ENCODE peak calls at places on chromosomes 16 and 17, in four cellular contexts. Y, O, J and R are unnamed samples.

GRCh38 chr17:72079700-72080099 is 41.1 kb upstream of the SOX9 start:
- DNase-seq in J (no peak), O (no peak), Y (no peak), R (no peak)

GRCh38 chr16:81767987-81768592 is 11.0 kb upstream of the PLCG2 start:
- DNase-seq in J (no peak), Y (peak; percentile 33), O (peak; percentile 93), R (no peak)

GRCh38 chr17:72361892-72362291 is 241.1 kb downstream of the SOX9 start:
- DNase-seq in Y (no peak), J (no peak), O (no peak), R (no peak)

GRCh38 chr16:22937169-22937568 is 123.2 kb downstream of the HS3ST2 start:
- DNase-seq in J (no peak), Y (no peak), O (no peak), R (no peak)

GRCh38 chr17:77778636-77779524 is 179.6 kb upstream of the TNRC6C start:
- DNase-seq in O (no peak), J (no peak), Y (no peak), R (no peak)

GRCh38 chr16:17497648-17498047 is 26.9 kb upstream of the XYLT1 start:
- DNase-seq in J (no peak), O (no peak), Y (no peak), R (no peak)

GRCh38 chr16:2089676-2090480 is 42.1 kb downstream of the TSC2 start:
- DNase-seq in O (no peak), J (no peak), Y (no peak), R (no peak)

GRCh38 chr17:3927628-3928010 is 11.4 kb upstream of the P2RX1 start:
- DNase-seq in J (no peak), O (no peak), Y (no peak), R (no peak)

GRCh38 chr17:9233761-9234160 is 212.5 kb downstream of the NTN1 start:
- DNase-seq in J (no peak), Y (no peak), O (no peak), R (no peak)

GRCh38 chr16:85658504-85659326 is 30.0 kb downstream of the GINS2 start:
- DNase-seq in Y (no peak), O (no peak), J (no peak), R (no peak)

GRCh38 chr16:85052536-85052935 is 24.9 kb downstream of the KIAA0513 start:
- DNase-seq in O (no peak), Y (no peak), J (no peak), R (peak; percentile 54)

DNA sequence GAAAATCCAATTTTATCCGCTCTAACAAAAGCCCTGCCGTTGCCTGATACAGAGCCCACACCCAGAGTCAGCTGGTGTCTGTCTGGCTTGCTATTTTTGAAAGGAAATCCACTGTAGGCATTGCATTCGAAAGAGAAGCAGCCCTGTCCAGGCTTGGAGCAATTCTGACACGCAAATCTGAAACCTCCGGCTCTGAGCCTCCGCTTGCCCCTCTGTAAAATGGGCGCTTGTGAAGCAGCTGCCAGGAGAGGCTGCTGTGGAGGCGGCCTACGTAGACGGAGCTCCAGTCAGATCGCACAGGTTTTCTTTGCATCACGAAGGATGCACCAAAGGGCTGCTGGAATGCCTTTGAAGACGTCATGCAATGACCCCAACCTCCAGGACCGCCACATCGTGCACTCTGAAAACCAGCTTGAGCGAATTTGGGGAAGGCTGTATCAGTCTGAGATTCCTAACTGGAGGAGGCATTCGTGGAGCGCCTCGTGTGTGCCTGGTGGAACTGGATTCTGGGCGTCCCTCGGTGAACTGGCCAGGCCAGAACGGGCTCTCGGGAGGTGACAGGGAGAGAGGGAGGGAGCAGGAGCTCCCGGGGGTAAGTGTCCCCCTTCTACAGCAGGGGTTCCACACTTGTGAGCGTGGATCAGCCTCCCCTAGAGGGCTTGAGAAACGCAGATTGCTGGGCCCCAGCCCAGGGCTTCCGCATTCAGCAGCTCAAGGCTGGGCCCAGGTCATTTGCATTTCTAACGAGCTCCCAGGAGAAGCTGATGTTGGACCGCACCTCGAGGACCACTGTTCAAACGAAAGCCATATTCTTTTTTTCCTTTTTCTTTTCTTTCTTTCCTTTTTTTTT is 215.5 kb downstream of the MRTFB start:
- DNase-seq in Y (no peak), J (no peak), O (no peak), R (no peak)
- TF ChIP-seq POLR2A in Y (no peak), J (no peak), O (no peak), R (no peak)

DNA sequence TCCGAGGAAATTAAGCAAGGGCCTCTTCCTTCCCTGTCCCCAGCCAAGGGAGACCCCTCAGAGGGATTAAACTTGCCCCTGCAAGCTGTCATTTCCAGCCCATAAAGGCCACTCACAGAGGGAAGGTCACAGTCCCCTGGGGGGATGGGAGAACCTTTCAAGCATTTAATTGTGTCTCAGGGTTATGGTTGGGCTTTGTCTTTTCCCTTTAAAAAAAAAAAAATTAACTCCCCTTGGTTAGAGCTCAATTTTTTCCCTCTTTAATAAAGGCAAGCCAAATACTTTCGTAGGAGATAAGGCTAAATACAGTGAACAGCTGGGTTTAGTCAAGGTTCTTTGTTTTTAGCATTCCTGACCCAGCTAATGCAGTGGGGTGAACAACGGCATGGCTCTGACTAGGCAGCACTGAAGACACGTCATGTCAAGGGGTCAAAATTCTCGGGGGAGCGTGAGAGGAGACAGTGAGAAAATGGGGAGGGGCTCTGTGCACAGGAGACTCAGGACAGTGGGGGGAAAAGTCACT is 30.4 kb downstream of the AXIN2 start:
- DNase-seq in O (no peak), J (no peak), Y (no peak), R (no peak)
- TF ChIP-seq MAX in O (no peak), J (no peak), Y (no peak), R (no peak)

GRCh38 chr17:82767041-82767754 is 15.3 kb downstream of the TBCD start:
- DNase-seq in Y (peak; percentile 65), J (peak; percentile 44), O (peak; percentile 49), R (peak; percentile 70)
- TF ChIP-seq MYC in Y (no peak), J (no peak), O (no peak), R (no peak)

GRCh38 chr17:17682737-17683675 is 1.7 kb downstream of the RAI1 start:
- DNase-seq in O (no peak), Y (peak; percentile 66), J (peak; percentile 28), R (peak; percentile 72)
- TF ChIP-seq POLR2A in O (peak; percentile 25), Y (peak; percentile 79), J (peak; percentile 57), R (no peak)

DNA sequence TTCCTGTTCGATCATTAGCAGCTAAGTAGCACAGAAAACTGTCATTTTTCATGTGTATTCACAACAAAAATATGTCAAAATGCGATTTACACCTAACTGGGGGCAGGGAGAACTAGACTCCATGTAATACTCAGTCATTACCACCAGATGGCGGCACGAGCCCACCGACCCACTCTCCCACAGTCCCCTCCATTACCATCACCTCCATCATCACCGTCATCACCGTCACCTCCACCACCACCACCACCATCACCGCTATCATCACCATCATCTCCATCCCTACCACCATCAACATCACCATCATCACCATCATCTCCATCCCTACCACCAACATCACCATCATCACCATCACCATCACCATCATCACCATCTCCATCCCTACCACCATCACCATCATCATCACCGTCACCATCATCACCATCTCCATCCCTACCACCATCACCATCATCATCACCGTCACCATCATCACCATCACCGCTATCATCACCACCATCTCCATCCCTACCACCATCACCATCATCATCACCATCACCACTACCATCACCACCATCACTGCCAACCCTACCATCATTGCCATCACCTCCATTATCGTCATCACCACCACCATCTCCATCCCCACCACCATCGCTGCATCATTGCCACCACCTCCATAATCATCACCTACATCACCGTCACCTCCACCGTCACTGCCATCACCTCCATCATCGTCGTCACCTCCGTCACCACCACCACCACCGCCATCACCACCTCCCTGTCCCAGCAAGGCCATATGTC is 14.4 kb downstream of the NDUFAF8 start:
- DNase-seq in J (peak; percentile 77), Y (peak; percentile 62), O (no peak), R (peak; percentile 62)
- TF ChIP-seq MAX in J (no peak), Y (no peak), O (no peak), R (no peak)

GRCh38 chr16:19136549-19137196 is 22.9 kb downstream of the ITPRIPL2 start:
- DNase-seq in Y (no peak), J (no peak), O (no peak), R (peak; percentile 50)
- TF ChIP-seq MYC in Y (no peak), J (no peak), O (no peak), R (no peak)

GRCh38 chr16:31081428-31082351 is 7.1 kb downstream of the PRSS53 start:
- DNase-seq in O (no peak), Y (no peak), J (no peak), R (peak; percentile 41)
- TF ChIP-seq POLR2A in O (peak; percentile 34), Y (no peak), J (peak; percentile 9), R (no peak)

DNA sequence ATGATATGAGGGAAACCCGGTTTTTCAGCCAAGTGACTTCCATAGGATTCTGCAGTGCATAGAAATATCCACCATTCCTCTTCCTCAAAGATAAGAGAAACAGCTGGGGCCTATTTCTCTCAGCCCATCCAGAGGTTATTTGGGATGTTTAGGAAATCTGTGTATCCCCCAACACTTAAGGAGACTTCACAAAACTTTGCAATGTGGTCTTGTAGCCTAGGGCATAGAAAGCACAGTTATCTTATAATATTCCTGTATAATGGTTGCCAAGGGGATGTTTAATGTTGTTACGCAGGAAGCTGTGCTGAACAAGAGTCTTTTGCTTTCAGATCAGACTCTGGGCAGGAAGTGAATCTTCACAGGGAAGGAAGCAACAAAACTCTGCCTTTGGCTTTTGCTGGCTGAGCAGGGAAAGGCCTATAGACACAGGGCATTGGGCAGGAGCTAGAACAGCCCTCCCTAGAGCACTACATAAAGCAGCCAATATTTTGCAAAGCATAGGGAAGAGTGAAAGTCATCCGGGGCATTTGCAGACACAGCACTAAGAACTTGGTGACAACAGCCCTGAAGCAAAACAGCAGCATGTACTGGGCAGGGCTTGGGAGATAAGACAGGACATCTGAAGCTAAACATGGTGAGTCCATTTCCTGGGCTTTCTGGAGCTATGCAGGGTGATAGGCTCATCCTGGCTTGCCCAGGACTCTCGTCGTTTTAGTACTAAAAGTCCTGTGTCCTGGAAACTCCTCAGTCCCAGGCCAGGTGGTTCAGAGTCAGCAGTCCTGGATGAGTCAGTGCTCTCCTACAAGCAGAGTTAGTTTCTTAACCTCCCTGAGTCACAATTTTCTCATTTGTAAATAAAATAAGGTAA is 18.7 kb upstream of the BEAN1 start:
- DNase-seq in O (peak; percentile 93), Y (peak; percentile 57), J (no peak), R (peak; percentile 56)
- TF ChIP-seq MAX in O (peak; percentile 60), Y (peak; percentile 8), J (no peak), R (no peak)

DNA sequence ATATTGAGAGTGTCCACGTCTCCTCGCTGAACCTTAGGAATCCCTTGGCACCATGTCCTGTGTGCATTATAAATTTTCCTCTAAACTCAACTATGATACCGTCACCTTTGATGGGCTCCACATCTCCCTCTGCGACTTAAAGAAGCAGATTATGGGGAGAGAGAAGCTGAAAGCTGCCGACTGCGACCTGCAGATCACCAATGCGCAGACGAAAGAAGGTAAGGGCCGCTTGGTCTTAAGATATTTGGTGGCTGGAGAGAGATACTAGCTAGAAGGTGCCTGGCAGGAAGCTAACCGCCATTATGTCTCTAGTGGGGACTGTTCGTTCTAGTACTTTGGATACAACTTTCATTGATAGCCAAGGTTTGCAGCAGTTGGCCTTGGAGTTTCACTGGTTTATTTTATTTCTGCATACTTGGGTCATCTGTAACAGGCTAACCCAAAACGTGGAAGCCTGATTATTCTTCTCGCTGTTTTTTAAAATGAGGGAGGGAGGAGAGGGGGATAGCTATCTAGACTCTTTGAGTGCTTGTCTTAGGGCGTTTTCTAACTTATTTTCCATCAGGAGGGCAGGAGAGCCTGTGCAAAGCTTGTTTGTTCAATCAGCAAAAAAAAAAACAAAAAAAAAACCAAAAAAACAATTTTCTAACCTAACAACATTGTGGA is 1.3 kb downstream of the RBBP6 start:
- DNase-seq in Y (no peak), O (no peak), J (no peak), R (peak; percentile 55)
- TF ChIP-seq MYC in Y (no peak), O (no peak), J (no peak), R (no peak)